ENCODE peak calls at places on chromosomes 3 and 15, in four cellular contexts. One of them, this sample, is unnamed.

GRCh38 chr3:12931273-12931905 is 90.0 kb upstream of the RPL32 start:
- DNase-seq in mammary epithelial cell: no peak
- DNase-seq in GM12878: no peak
- DNase-seq in WERI-Rb-1: no peak
- DNase-seq in this sample: no peak

GRCh38 chr15:69750253-69750652 is 297.6 kb downstream of the RPLP1 start:
- DNase-seq in mammary epithelial cell: no peak
- DNase-seq in GM12878: peak; percentile 40
- DNase-seq in WERI-Rb-1: no peak
- DNase-seq in this sample: no peak

GRCh38 chr3:79032686-79033318 is 735.0 kb downstream of the ROBO1 start:
- DNase-seq in GM12878: no peak
- DNase-seq in mammary epithelial cell: peak; percentile 35
- DNase-seq in WERI-Rb-1: no peak
- DNase-seq in this sample: peak; percentile 23

GRCh38 chr3:131431754-131432153 is 50.2 kb downstream of the NUDT16 start:
- DNase-seq in mammary epithelial cell: no peak
- DNase-seq in GM12878: no peak
- DNase-seq in WERI-Rb-1: no peak
- DNase-seq in this sample: no peak

GRCh38 chr3:125480656-125481374 is 39.2 kb downstream of the SNX4 start:
- DNase-seq in mammary epithelial cell: peak; percentile 20
- DNase-seq in GM12878: no peak
- DNase-seq in WERI-Rb-1: no peak
- DNase-seq in this sample: no peak

GRCh38 chr15:71295242-71296031 is 180.2 kb downstream of the THSD4 start:
- DNase-seq in WERI-Rb-1: no peak
- DNase-seq in mammary epithelial cell: peak; percentile 100
- DNase-seq in GM12878: no peak
- DNase-seq in this sample: no peak

GRCh38 chr3:192128060-192128459 is 599.3 kb downstream of the FGF12 start:
- DNase-seq in GM12878: peak; percentile 7
- DNase-seq in mammary epithelial cell: no peak
- DNase-seq in WERI-Rb-1: no peak
- DNase-seq in this sample: no peak

GRCh38 chr15:100116416-100117190 is 225.2 kb downstream of the ADAMTS17 start:
- DNase-seq in WERI-Rb-1: no peak
- DNase-seq in mammary epithelial cell: no peak
- DNase-seq in GM12878: no peak
- DNase-seq in this sample: no peak

GRCh38 chr15:59333401-59334062 is 39.1 kb downstream of the MYO1E start:
- DNase-seq in WERI-Rb-1: no peak
- DNase-seq in mammary epithelial cell: no peak
- DNase-seq in GM12878: no peak
- DNase-seq in this sample: no peak

GRCh38 chr15:60299452-60300047 is 98.2 kb downstream of the ANXA2 start:
- DNase-seq in GM12878: no peak
- DNase-seq in WERI-Rb-1: no peak
- DNase-seq in mammary epithelial cell: peak; percentile 56
- DNase-seq in this sample: no peak

GRCh38 chr15:22827125-22827524 is 11.3 kb upstream of the NIPA2 start:
- DNase-seq in GM12878: no peak
- DNase-seq in WERI-Rb-1: no peak
- DNase-seq in mammary epithelial cell: no peak
- DNase-seq in this sample: no peak

GRCh38 chr3:55885721-55886120 is 398.6 kb upstream of the WNT5A start:
- DNase-seq in GM12878: no peak
- DNase-seq in WERI-Rb-1: no peak
- DNase-seq in mammary epithelial cell: peak; percentile 84
- DNase-seq in this sample: no peak

GRCh38 chr15:97009036-97009555 is 678.6 kb downstream of the NR2F2 start:
- DNase-seq in WERI-Rb-1: no peak
- DNase-seq in GM12878: no peak
- DNase-seq in mammary epithelial cell: no peak
- DNase-seq in this sample: no peak

DNA sequence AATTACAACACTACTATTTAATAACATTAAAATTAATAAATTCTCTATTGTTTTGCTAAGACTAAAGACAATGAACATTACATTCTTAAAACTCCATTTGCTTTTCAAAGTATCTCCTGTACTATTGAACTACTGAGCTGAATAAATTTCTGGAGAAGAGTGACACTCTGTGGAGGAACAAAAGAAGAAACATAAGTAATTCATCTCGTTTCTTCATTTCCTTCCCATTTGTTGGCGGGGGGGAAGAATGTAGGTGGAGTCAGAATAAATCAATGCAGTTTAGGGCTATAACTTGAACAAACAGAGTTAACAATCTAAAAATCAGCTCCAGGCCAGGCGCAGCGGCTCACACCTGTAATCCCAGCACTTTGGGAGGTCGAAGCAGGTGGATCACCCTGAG is 32.7 kb downstream of the EFHB start:
- DNase-seq in GM12878: no peak
- DNase-seq in mammary epithelial cell: no peak
- DNase-seq in WERI-Rb-1: no peak
- DNase-seq in this sample: no peak
- TF ChIP-seq CTCF in GM12878: no peak
- TF ChIP-seq CTCF in mammary epithelial cell: no peak
- TF ChIP-seq CTCF in WERI-Rb-1: no peak
- TF ChIP-seq CTCF in this sample: no peak

DNA sequence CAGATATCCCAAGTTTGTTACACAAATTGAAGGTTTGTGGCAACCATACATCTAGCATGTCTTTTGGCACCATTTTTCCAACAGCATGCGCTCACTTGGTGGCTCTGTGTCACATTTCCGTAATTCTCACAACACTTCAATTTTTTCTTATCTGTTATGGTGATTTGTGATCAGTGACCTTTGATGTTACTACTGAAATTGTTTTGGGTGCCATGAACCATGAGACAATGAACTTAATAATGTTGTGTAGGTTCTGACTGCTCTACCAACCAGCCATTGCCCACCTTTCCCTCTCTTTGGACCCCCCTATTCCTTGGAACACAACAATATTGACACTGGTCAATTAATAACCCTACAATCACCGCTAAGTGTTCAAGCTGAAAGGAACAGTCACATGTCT is 10.7 kb downstream of the PARL start:
- DNase-seq in WERI-Rb-1: no peak
- DNase-seq in GM12878: no peak
- DNase-seq in mammary epithelial cell: no peak
- DNase-seq in this sample: no peak
- TF ChIP-seq CTCF in WERI-Rb-1: no peak
- TF ChIP-seq CTCF in GM12878: no peak
- TF ChIP-seq CTCF in mammary epithelial cell: no peak
- TF ChIP-seq CTCF in this sample: no peak

GRCh38 chr3:129393271-129393670 is 35.2 kb downstream of the EFCAB12 start:
- DNase-seq in mammary epithelial cell: no peak
- DNase-seq in GM12878: no peak
- DNase-seq in WERI-Rb-1: no peak
- DNase-seq in this sample: no peak
- TF ChIP-seq CTCF in mammary epithelial cell: no peak
- TF ChIP-seq CTCF in GM12878: no peak
- TF ChIP-seq CTCF in WERI-Rb-1: no peak
- TF ChIP-seq CTCF in this sample: no peak

DNA sequence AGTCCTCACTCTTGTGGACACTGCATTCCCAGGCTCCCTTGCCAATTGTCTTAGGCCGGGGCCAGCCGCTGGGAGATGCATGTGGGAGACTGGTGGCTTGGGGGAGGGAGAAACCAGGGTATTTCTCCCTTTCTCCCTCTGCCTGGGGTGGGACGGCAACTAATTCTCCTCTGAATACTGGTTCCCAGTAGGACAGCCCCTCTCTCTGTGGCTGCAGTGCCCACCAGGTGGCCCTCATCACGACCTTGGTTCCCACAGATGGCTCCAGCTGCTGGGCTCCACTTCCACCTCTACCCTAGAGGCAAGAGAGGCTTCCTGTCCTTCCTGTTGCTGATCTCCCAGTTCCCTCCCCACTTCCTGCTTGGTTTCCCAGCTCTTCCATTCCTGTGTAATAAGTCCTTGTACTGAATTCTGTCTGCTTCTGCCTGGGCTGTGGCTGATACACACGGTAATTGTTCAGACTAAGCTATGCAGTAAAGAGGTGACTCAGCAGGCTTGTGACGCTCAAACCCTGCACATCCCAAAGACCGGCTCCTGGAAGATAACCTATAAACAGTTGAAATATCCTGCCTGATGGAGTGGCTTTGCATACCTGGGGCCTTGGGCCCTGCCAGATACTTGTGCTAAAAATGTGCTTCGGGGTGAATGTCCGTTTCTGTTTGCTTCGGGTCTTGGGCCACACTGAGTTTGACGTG is 20.4 kb upstream of the COPG1 start:
- DNase-seq in WERI-Rb-1: peak; percentile 16
- DNase-seq in GM12878: no peak
- DNase-seq in mammary epithelial cell: peak; percentile 78
- DNase-seq in this sample: no peak
- TF ChIP-seq CTCF in WERI-Rb-1: peak; percentile 18
- TF ChIP-seq CTCF in GM12878: no peak
- TF ChIP-seq CTCF in mammary epithelial cell: no peak
- TF ChIP-seq CTCF in this sample: no peak

GRCh38 chr15:79261836-79262235 is 20.7 kb upstream of the ANKRD34C start:
- DNase-seq in mammary epithelial cell: no peak
- DNase-seq in WERI-Rb-1: no peak
- DNase-seq in GM12878: no peak
- DNase-seq in this sample: no peak
- TF ChIP-seq CTCF in mammary epithelial cell: no peak
- TF ChIP-seq CTCF in WERI-Rb-1: no peak
- TF ChIP-seq CTCF in GM12878: no peak
- TF ChIP-seq CTCF in this sample: no peak

DNA sequence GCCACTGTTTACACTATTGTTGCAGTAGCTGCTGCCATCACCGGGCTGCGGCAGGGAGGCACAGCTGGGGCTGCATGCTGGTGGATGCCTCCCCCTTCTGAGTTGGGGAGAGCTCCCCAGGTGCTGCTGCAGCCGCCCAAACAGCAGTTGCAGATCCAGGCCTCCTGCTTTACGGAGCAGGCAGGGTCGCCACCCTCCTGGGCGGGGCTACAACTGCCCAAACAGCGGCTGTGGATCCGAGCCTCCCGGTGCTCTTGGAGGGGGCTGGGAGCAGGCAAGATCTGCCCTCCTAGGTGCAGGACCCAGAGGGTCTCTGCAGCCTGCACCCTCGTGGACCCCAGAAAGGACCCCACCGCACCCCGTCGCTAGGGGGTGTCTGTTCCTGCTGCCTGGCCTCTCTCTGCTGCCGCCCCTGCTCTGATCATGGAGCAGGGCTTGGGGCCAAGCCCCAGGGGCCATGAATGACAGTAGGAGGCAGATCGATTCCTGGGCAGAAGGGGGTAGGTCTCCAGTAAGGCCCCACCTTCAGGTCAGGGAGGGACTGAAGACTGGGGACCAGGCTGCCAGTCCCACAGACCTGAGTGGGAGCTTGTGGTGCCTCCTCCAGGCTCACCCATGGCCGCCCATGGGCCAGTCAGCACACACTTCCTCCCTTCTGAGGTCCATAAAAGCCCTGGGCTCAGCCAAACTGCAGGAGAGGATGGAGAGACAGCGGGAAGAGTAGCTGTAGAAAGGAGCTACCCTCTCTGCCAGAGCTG is 4.5 kb upstream of the SKIC8 start:
- DNase-seq in GM12878: no peak
- DNase-seq in mammary epithelial cell: no peak
- DNase-seq in WERI-Rb-1: no peak
- DNase-seq in this sample: no peak
- TF ChIP-seq CTCF in GM12878: no peak
- TF ChIP-seq CTCF in mammary epithelial cell: no peak
- TF ChIP-seq CTCF in WERI-Rb-1: no peak
- TF ChIP-seq CTCF in this sample: no peak

DNA sequence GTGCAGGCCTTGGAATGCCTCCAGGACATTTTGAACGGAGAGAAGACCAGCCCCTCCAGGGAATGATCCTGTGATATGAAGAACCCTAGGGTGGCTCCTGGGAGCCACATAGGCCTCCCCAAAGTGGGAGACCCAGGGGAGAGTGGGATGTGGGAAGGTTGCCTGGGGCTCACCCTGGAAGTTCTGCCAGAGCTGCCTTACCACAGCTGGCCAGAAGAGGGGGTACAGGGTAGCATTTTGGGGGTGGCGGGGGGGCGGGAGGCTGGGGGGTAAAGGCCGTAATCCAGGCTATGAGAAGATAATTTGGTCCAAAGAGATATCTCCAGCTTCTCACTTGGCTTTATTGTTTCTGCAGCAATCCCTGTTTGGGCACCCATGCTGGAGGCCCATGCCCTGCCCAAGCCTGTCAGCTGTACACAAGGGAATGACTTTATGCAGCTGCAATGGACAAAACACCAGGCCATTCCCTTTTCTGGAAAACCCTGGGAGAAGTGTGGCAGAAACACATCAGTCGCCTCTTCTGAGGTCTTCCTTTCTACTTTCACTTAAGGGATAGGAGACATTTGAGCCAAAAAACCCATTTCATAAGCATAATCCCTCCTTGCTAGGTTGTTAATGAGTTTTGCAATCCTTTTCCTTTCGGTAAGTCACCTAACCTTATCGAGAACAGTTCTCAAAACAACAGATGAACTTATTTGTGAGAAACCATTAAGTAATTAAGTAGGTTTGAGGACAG is 11.0 kb upstream of the MUSTN1 start:
- DNase-seq in WERI-Rb-1: peak; percentile 27
- DNase-seq in GM12878: no peak
- DNase-seq in mammary epithelial cell: no peak
- DNase-seq in this sample: no peak
- TF ChIP-seq CTCF in WERI-Rb-1: peak; percentile 34
- TF ChIP-seq CTCF in GM12878: peak; percentile 24
- TF ChIP-seq CTCF in mammary epithelial cell: peak; percentile 5
- TF ChIP-seq CTCF in this sample: no peak

This sample was measured in GM20000.